ENCODE peak calls at places on chromosomes 4 and X, in seven cellular contexts. Y is Calu3, V is BJ, R is WTC11, N is endodermal cell, U is fibroblast of the aortic adventitia, Z is H9. K is an unnamed sample.

GRCh38 chr4:3335385-3335784 is 42.6 kb downstream of the RGS12 start:
- DNase-seq in Z (no peak), N (peak), V (no peak), R (no peak), Y (no peak), U (no peak), K (peak)

GRCh38 chr4:162163892-162164759 is at the start of gene FSTL5:
- DNase-seq in U (no peak), Y (peak), R (peak), Z (peak), N (peak), V (no peak), K (peak)

GRCh38 chrX:39336709-39337294 is 535.5 kb downstream of the MID1IP1 start:
- DNase-seq in Y (no peak), R (no peak), V (no peak), N (no peak), U (no peak), Z (no peak), K (no peak)

GRCh38 chr4:168070903-168071302 is 21.4 kb upstream of the ANXA10 start:
- DNase-seq in V (no peak), R (no peak), N (no peak), Z (no peak), Y (no peak), U (peak), K (no peak)

GRCh38 chr4:173883821-173884220 is 353.8 kb upstream of the HAND2 start:
- DNase-seq in Y (no peak), Z (no peak), V (no peak), U (peak), R (no peak), N (no peak), K (no peak)

GRCh38 chrX:109440475-109440874 is 41.4 kb downstream of the GUCY2F start:
- DNase-seq in V (no peak), Y (no peak), U (peak), Z (no peak), R (no peak), N (no peak), K (no peak)

GRCh38 chr4:57044279-57044678 is 65.6 kb downstream of the POLR2B start:
- DNase-seq in U (no peak), Z (no peak), N (no peak), Y (no peak), R (no peak), V (peak), K (no peak)

GRCh38 chrX:123153846-123154335 is 30.2 kb upstream of the GRIA3 start:
- DNase-seq in V (no peak), R (no peak), Y (no peak), U (no peak), N (no peak), Z (no peak), K (no peak)

GRCh38 chr4:89562715-89563114 is 255.1 kb upstream of the GPRIN3 start:
- DNase-seq in Z (no peak), V (no peak), N (no peak), R (no peak), U (no peak), Y (no peak), K (no peak)

GRCh38 chrX:131821945-131822622 is 201.0 kb upstream of the STK26 start:
- DNase-seq in U (peak), R (no peak), Y (no peak), V (no peak), Z (no peak), N (no peak), K (no peak)

GRCh38 chrX:122133478-122133877 is 1050.6 kb upstream of the GRIA3 start:
- DNase-seq in V (no peak), N (no peak), R (no peak), Y (no peak), U (no peak), Z (no peak), K (no peak)

GRCh38 chr4:4609622-4610334 is 67.9 kb upstream of the STX18 start:
- DNase-seq in Z (no peak), V (no peak), R (no peak), N (no peak), Y (no peak), U (no peak), K (no peak)

GRCh38 chr4:114466299-114466698 is 132.3 kb upstream of the UGT8 start:
- DNase-seq in V (no peak), R (no peak), N (no peak), Z (no peak), Y (no peak), U (no peak), K (no peak)

GRCh38 chr4:104501290-104501689 is 6.6 kb upstream of the CXXC4 start:
- DNase-seq in R (no peak), Y (no peak), V (no peak), N (no peak), Z (no peak), U (no peak), K (no peak)

GRCh38 chr4:6917445-6918241 is 8.0 kb downstream of the TBC1D14 start:
- DNase-seq in R (peak), Z (peak), V (no peak), U (no peak), Y (peak), N (peak), K (peak)

GRCh38 chr4:145418739-145419138 is 62.9 kb upstream of the SMAD1 start:
- DNase-seq in V (no peak), U (no peak), Y (no peak), R (no peak), N (no peak), Z (no peak), K (no peak)

GRCh38 chr4:47836655-47837581 is 949 bp downstream of the CORIN start:
- DNase-seq in U (peak), Z (peak), N (peak), Y (peak), V (no peak), R (peak), K (peak)

GRCh38 chr4:2927016-2927695 is 36.0 kb downstream of the NOP14 start:
- DNase-seq in N (no peak), U (no peak), Z (no peak), V (no peak), R (no peak), Y (no peak), K (no peak)

GRCh38 chr4:6902318-6903042 is 7.1 kb upstream of the TBC1D14 start:
- DNase-seq in N (peak), Y (no peak), U (no peak), R (no peak), V (no peak), Z (no peak), K (no peak)

DNA sequence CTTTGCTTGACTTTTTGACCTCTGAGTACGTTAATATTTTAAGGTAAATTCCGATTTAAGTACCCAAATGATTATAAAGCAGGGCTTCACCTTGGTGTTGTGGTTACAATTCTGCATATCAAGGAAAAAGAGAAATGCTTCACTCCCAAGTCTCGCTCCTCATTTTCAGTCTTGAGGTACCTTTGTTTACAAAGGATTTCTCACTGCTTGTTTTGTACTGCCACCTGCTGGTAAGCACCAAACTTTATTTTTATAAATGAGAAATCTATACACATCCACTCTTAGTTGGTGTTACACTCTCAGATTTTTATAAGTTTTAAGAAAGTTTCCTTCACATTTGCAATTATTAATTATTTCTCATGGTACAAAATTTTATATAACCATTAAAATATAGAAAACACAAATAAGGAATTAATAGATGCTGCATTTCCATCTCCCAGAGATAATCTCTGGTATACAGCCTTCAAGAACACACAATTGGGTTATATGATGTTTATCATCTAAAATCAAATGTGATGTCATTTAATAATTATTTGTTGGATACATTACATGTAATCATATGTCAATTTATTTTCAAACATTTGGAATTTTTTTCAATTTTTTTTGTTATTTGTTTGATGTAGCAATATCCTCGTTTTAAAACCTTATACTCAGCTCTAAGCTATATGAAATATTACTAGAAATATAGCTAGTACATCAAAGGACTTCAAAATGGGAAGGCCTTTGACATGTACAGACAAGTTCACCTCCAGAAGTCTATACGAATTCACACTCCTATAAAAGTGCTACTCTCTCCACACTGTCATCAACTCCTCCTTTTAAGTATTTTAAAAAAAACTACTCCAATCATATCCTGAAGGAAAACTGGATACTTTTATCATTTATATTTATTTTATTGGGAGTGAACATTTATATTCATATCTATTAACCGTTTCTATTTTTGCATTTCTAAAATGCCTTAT is 179.9 kb downstream of the KCNIP4 start:
- DNase-seq in U (peak), R (no peak), N (no peak), Z (no peak), V (no peak), Y (peak), K (no peak)
- TF ChIP-seq CTCF in U (peak), R (peak), N (peak), Z (peak), V (peak), Y (peak), K (peak)

GRCh38 chr4:124710253-124710849 is 2.2 kb downstream of the ANKRD50 start:
- DNase-seq in R (no peak), Z (no peak), U (peak), N (peak), Y (no peak), V (no peak), K (no peak)

GRCh38 chr4:124710911-124711310 is 1.6 kb downstream of the ANKRD50 start:
- DNase-seq in N (no peak), Y (no peak), R (no peak), U (peak), V (no peak), Z (no peak), K (no peak)

GRCh38 chr4:124711469-124712416 is 789 bp downstream of the ANKRD50 start:
- DNase-seq in V (peak), Y (peak), N (peak), R (peak), U (peak), Z (peak), K (peak)

GRCh38 chr4:124712417-124713212 is at the start of gene ANKRD50:
- DNase-seq in N (peak), V (peak), Z (peak), R (peak), Y (peak), U (peak), K (peak)

GRCh38 chr4:124713213-124713592 is 671 bp upstream of the ANKRD50 start:
- DNase-seq in U (peak), R (peak), Z (peak), V (peak), Y (peak), N (peak), K (peak)
- TF ChIP-seq CTCF in U (peak), R (no peak), Z (peak), V (peak), Y (no peak), N (peak), K (peak)

DNA sequence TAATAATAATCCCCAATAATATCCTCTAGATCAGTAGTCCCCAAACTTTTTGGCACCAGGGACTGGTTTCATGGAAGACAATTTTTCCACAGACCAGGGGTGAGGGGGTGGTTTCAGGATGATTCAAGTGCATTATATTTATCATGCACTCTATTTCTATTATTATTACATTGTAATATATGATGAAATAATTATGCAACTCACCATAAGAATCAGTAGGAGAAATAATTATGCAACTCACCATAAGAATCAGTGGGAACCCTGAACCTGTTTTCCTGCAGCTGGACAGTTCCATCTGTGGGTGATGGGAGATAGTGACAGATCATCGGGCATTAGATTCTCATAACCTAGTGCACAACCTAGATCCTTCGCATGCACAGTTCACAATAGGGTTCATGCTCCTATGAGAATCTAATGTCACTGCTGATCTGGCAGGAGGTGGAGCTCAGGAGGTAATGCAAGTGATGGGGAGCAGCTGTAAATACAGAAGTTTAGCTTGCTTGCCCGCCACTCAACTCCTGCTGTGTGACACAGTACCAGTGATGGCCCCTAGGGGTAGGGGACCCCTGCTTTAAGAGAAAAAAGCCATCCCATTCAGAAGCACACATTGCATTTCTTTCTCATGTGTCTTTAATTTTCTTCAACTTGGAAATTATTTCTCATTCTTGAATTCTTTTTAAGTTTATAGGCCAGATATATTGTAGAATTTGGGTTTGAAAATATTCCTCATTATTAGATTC is 16.0 kb upstream of the SH3RF1 start:
- DNase-seq in Z (no peak), N (peak), R (peak), U (no peak), V (no peak), Y (no peak), K (no peak)
- TF ChIP-seq CTCF in Z (peak), N (peak), R (peak), U (peak), V (no peak), Y (no peak), K (peak)

GRCh38 chr4:40228497-40229365 is 31.9 kb downstream of the RHOH start:
- DNase-seq in N (peak), Z (peak), Y (no peak), U (no peak), R (peak), V (no peak), K (no peak)
- TF ChIP-seq CTCF in N (peak), Z (peak), Y (no peak), U (peak), R (peak), V (peak), K (peak)

GRCh38 chrX:16472345-16472744 is 177.6 kb upstream of the S100G start:
- DNase-seq in U (no peak), Y (no peak), R (no peak), V (no peak), Z (no peak), N (no peak), K (no peak)

GRCh38 chrX:16476009-16476408 is 173.9 kb upstream of the S100G start:
- DNase-seq in V (no peak), R (no peak), N (no peak), Z (no peak), Y (no peak), U (no peak), K (no peak)

GRCh38 chrX:16474511-16474910 is 175.4 kb upstream of the S100G start:
- DNase-seq in N (no peak), Z (no peak), V (no peak), R (no peak), Y (no peak), U (no peak), K (no peak)

GRCh38 chrX:16479206-16479869 is 170.6 kb upstream of the S100G start:
- DNase-seq in Z (no peak), U (peak), V (no peak), Y (no peak), R (no peak), N (no peak), K (no peak)

DNA sequence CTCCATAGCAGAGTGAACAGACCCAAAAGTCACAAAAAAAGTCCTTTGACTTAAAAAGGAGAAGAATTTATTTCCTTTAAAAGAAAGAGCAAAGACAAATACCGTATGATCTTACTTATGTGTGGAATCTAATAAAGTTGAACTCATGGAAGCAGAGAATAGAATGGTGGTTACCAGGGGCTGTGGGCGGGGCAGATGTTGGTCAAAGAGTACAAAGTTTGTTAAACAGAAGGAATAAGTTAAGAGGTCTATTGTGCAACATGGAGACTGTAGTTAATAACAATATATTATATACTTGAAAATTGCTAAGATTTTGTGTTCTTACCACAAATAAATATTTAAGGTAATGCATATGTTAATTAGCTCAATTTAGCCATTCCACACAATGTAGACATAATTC is 173.3 kb upstream of the S100G start:
- DNase-seq in V (no peak), Z (no peak), N (no peak), R (no peak), U (no peak), Y (no peak), K (no peak)
- TF ChIP-seq CTCF in V (no peak), Z (no peak), N (no peak), R (no peak), U (no peak), Y (no peak), K (no peak)

GRCh38 chr4:72951147-72951546 is 118.4 kb downstream of the COX18 start:
- DNase-seq in R (no peak), N (no peak), U (peak), Z (no peak), V (no peak), Y (no peak), K (no peak)
- TF ChIP-seq CTCF in R (peak), N (peak), U (peak), Z (peak), V (peak), Y (no peak), K (peak)